ENCODE peak calls at places on chromosomes 2 and 18, in five cellular contexts. I is tibial artery, V is left ventricle myocardium inferior, G is ovary, U is sigmoid colon. L is an unnamed sample. For H3K4me1, the result is how much of the 10 kb centered on the place peaks cover.

GRCh38 chr18:48319796-48320638 is 89.2 kb downstream of the ZBTB7C start:
- DNase-seq in I (no peak), V (no peak), G (no peak), U (no peak), L (no peak)

GRCh38 chr2:223122706-223123265 is 70.8 kb downstream of the KCNE4 start:
- DNase-seq in I (no peak), V (no peak), G (no peak), U (no peak), L (no peak)

GRCh38 chr2:190862591-190862991 is 18.0 kb upstream of the GLS start:
- DNase-seq in I (no peak), V (no peak), G (no peak), U (no peak), L (no peak)

GRCh38 chr18:72768681-72769229 is 99.0 kb downstream of the NETO1 start:
- DNase-seq in I (no peak), V (no peak), G (no peak), U (no peak), L (no peak)

GRCh38 chr2:226426292-226426736 is 373.3 kb downstream of the IRS1 start:
- DNase-seq in I (no peak), V (no peak), G (no peak), U (no peak), L (no peak)

GRCh38 chr2:238912228-238912915 is 64.5 kb downstream of the TWIST2 start:
- DNase-seq in I (peak), V (no peak), G (peak), U (peak), L (peak)

GRCh38 chr2:9331704-9332103 is 91.6 kb downstream of the ITGB1BP1 start:
- DNase-seq in I (no peak), V (no peak), G (no peak), U (no peak), L (no peak)

GRCh38 chr2:26710743-26711456 is 18.4 kb downstream of the KCNK3 start:
- DNase-seq in I (peak), V (peak), G (no peak), U (no peak), L (peak)

GRCh38 chr2:154240921-154241379 is 369.2 kb downstream of the GALNT13 start:
- DNase-seq in I (no peak), V (no peak), G (no peak), U (no peak), L (peak)

GRCh38 chr18:75521808-75522207 is 94.3 kb upstream of the SMIM21 start:
- DNase-seq in I (no peak), V (no peak), G (no peak), U (no peak), L (peak)

GRCh38 chr2:95034221-95034620 is 8.7 kb downstream of the MAL start:
- DNase-seq in I (no peak), V (no peak), G (no peak), U (no peak), L (no peak)

GRCh38 chr2:43057742-43058706 is 168.4 kb downstream of the ZFP36L2 start:
- DNase-seq in I (peak), V (no peak), G (peak), U (peak), L (peak)

GRCh38 chr18:76518543-76519155 is 23.6 kb upstream of the ZNF516 start:
- DNase-seq in I (peak), V (peak), G (peak), U (no peak), L (no peak)

GRCh38 chr2:151914989-151915628 is 86.9 kb upstream of the ARL5A start:
- DNase-seq in I (no peak), V (no peak), G (no peak), U (no peak), L (peak)

GRCh38 chr2:218876562-218877219 is 4.0 kb upstream of the WNT10A start:
- DNase-seq in I (no peak), V (peak), G (peak), U (peak), L (no peak)

GRCh38 chr18:25248755-25249154 is 103.2 kb downstream of the ZNF521 start:
- DNase-seq in I (no peak), V (no peak), G (no peak), U (no peak), L (no peak)

GRCh38 chr18:25244170-25244569 is 107.8 kb downstream of the ZNF521 start:
- DNase-seq in I (no peak), V (no peak), G (no peak), U (no peak), L (no peak)

GRCh38 chr18:25250610-25250859 is 101.4 kb downstream of the ZNF521 start:
- DNase-seq in I (no peak), V (no peak), G (no peak), U (no peak), L (no peak)

GRCh38 chr18:25247725-25248124 is 104.2 kb downstream of the ZNF521 start:
- DNase-seq in I (no peak), V (no peak), G (no peak), U (no peak), L (no peak)

DNA sequence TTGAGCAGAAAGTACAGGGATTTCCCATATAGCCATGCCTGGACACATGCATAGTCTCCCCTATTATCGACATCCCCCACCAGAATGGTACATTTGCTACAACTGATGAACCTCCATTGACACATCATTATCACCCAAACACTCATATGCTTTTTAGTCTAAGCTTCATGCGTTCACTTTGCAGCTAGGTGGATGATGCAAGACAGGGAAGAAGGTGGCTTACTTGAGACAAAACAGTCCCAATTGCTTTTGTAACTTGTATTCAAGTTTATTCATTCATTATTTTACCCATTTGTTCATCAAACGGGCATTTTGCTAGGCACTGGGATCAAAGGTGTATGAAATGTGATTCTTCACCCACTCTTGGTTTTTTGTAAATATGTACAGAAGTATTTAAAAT is 106.7 kb downstream of the ZNF521 start:
- DNase-seq in I (no peak), V (no peak), G (no peak), U (no peak), L (no peak)
- H3K4me1 ChIP-seq in I (under half), V (under half), G (under half), U (under half), L (under half)

GRCh38 chr2:207813221-207813916 is 43.7 kb upstream of the FZD5 start:
- DNase-seq in I (no peak), V (no peak), G (no peak), U (no peak), L (no peak)
- H3K4me1 ChIP-seq in I (under half), V (under half), G (under half), U (under half), L (under half)

GRCh38 chr2:172430027-172430426 is 2.6 kb downstream of the ITGA6 start:
- DNase-seq in I (no peak), V (no peak), G (no peak), U (no peak), L (no peak)

GRCh38 chr2:172433169-172433568 is 5.8 kb downstream of the ITGA6 start:
- DNase-seq in I (no peak), V (no peak), G (no peak), U (no peak), L (no peak)

GRCh38 chr2:172430671-172431070 is 3.3 kb downstream of the ITGA6 start:
- DNase-seq in I (no peak), V (no peak), G (no peak), U (no peak), L (no peak)

GRCh38 chr2:172431428-172431827 is 4.0 kb downstream of the ITGA6 start:
- DNase-seq in I (no peak), V (peak), G (no peak), U (no peak), L (peak)

GRCh38 chr2:172431993-172432392 is 4.6 kb downstream of the ITGA6 start:
- DNase-seq in I (no peak), V (no peak), G (no peak), U (no peak), L (no peak)
- H3K4me1 ChIP-seq in I (under half), V (half or more), G (under half), U (under half), L (half or more)

GRCh38 chr2:234679766-234680687 is 183.1 kb upstream of the ARL4C start:
- DNase-seq in I (peak), V (peak), G (peak), U (peak), L (no peak)

GRCh38 chr2:234682492-234683228 is 185.8 kb upstream of the ARL4C start:
- DNase-seq in I (no peak), V (no peak), G (no peak), U (no peak), L (no peak)

GRCh38 chr2:234679151-234679765 is 182.4 kb upstream of the ARL4C start:
- DNase-seq in I (no peak), V (no peak), G (no peak), U (no peak), L (no peak)

GRCh38 chr2:234680688-234681050 is 183.8 kb upstream of the ARL4C start:
- DNase-seq in I (no peak), V (no peak), G (no peak), U (no peak), L (no peak)

GRCh38 chr2:234681206-234681605 is 184.3 kb upstream of the ARL4C start:
- DNase-seq in I (no peak), V (no peak), G (no peak), U (no peak), L (no peak)
- H3K4me1 ChIP-seq in I (under half), V (under half), G (under half), U (under half), L (under half)

GRCh38 chr2:237677951-237678481 is 50.6 kb downstream of the LRRFIP1 start:
- DNase-seq in I (peak), V (no peak), G (no peak), U (peak), L (no peak)
- H3K4me1 ChIP-seq in I (under half), V (half or more), G (under half), U (half or more), L (half or more)

GRCh38 chr2:99468155-99468554 is 21.7 kb downstream of the REV1 start:
- DNase-seq in I (no peak), V (no peak), G (no peak), U (no peak), L (no peak)
- H3K4me1 ChIP-seq in I (under half), V (half or more), G (under half), U (under half), L (under half)

GRCh38 chr2:120989911-120990441 is 254.3 kb downstream of the GLI2 start:
- DNase-seq in I (peak), V (no peak), G (no peak), U (no peak), L (peak)
- H3K4me1 ChIP-seq in I (under half), V (under half), G (under half), U (under half), L (under half)